ENCODE peak calls at places on chromosomes 3 and 15, in six cellular contexts. One of them, this sample, is unnamed.

GRCh38 chr3:33096103-33096868 is 660 bp downstream of the GLB1 start:
- DNase-seq in AG08396: peak; percentile 63
- DNase-seq in thoracic aorta: no peak
- DNase-seq in activated CD8-positive, alpha-beta T cell treated with anti-CD3 and anti-CD28 coated beads, Interleukin-2, amount 10 ng/mL, durations not matched to agents 7 days and 5 days: peak; percentile 59
- DNase-seq in astrocyte of the cerebellum: no peak
- DNase-seq in esophagus squamous epithelium: no peak
- DNase-seq in this sample: peak; percentile 33

GRCh38 chr3:65685621-65686020 is 353.1 kb downstream of the MAGI1 start:
- DNase-seq in AG08396: no peak
- DNase-seq in thoracic aorta: no peak
- DNase-seq in activated CD8-positive, alpha-beta T cell treated with anti-CD3 and anti-CD28 coated beads, Interleukin-2, amount 10 ng/mL, durations not matched to agents 7 days and 5 days: no peak
- DNase-seq in astrocyte of the cerebellum: no peak
- DNase-seq in esophagus squamous epithelium: no peak
- DNase-seq in this sample: no peak

GRCh38 chr3:149473314-149473990 is 1.0 kb upstream of the TM4SF4 start:
- DNase-seq in AG08396: peak; percentile 52
- DNase-seq in thoracic aorta: peak; percentile 33
- DNase-seq in activated CD8-positive, alpha-beta T cell treated with anti-CD3 and anti-CD28 coated beads, Interleukin-2, amount 10 ng/mL, durations not matched to agents 7 days and 5 days: no peak
- DNase-seq in astrocyte of the cerebellum: peak; percentile 43
- DNase-seq in esophagus squamous epithelium: peak; percentile 7
- DNase-seq in this sample: no peak

GRCh38 chr3:141352262-141352984 is 15.9 kb upstream of the ZBTB38 start:
- DNase-seq in AG08396: no peak
- DNase-seq in thoracic aorta: no peak
- DNase-seq in activated CD8-positive, alpha-beta T cell treated with anti-CD3 and anti-CD28 coated beads, Interleukin-2, amount 10 ng/mL, durations not matched to agents 7 days and 5 days: no peak
- DNase-seq in astrocyte of the cerebellum: no peak
- DNase-seq in esophagus squamous epithelium: no peak
- DNase-seq in this sample: no peak

GRCh38 chr3:792651-793050 is 300.2 kb upstream of the CNTN6 start:
- DNase-seq in AG08396: no peak
- DNase-seq in thoracic aorta: no peak
- DNase-seq in activated CD8-positive, alpha-beta T cell treated with anti-CD3 and anti-CD28 coated beads, Interleukin-2, amount 10 ng/mL, durations not matched to agents 7 days and 5 days: no peak
- DNase-seq in astrocyte of the cerebellum: no peak
- DNase-seq in esophagus squamous epithelium: no peak
- DNase-seq in this sample: no peak

GRCh38 chr3:81931852-81932251 is 170.4 kb upstream of the GBE1 start:
- DNase-seq in AG08396: no peak
- DNase-seq in thoracic aorta: no peak
- DNase-seq in activated CD8-positive, alpha-beta T cell treated with anti-CD3 and anti-CD28 coated beads, Interleukin-2, amount 10 ng/mL, durations not matched to agents 7 days and 5 days: no peak
- DNase-seq in astrocyte of the cerebellum: no peak
- DNase-seq in esophagus squamous epithelium: no peak
- DNase-seq in this sample: no peak

GRCh38 chr3:49378249-49378899 is 20.2 kb upstream of the GPX1 start:
- DNase-seq in AG08396: no peak
- DNase-seq in thoracic aorta: no peak
- DNase-seq in activated CD8-positive, alpha-beta T cell treated with anti-CD3 and anti-CD28 coated beads, Interleukin-2, amount 10 ng/mL, durations not matched to agents 7 days and 5 days: no peak
- DNase-seq in astrocyte of the cerebellum: peak; percentile 65
- DNase-seq in esophagus squamous epithelium: no peak
- DNase-seq in this sample: no peak

GRCh38 chr3:10008588-10009344 is 17.5 kb upstream of the FANCD2 start:
- DNase-seq in AG08396: peak; percentile 87
- DNase-seq in thoracic aorta: peak; percentile 67
- DNase-seq in activated CD8-positive, alpha-beta T cell treated with anti-CD3 and anti-CD28 coated beads, Interleukin-2, amount 10 ng/mL, durations not matched to agents 7 days and 5 days: peak; percentile 84
- DNase-seq in astrocyte of the cerebellum: no peak
- DNase-seq in esophagus squamous epithelium: no peak
- DNase-seq in this sample: peak; percentile 56

GRCh38 chr15:69253156-69253555 is 45.6 kb upstream of the PAQR5 start:
- DNase-seq in AG08396: peak; percentile 45
- DNase-seq in thoracic aorta: no peak
- DNase-seq in activated CD8-positive, alpha-beta T cell treated with anti-CD3 and anti-CD28 coated beads, Interleukin-2, amount 10 ng/mL, durations not matched to agents 7 days and 5 days: no peak
- DNase-seq in astrocyte of the cerebellum: peak; percentile 73
- DNase-seq in esophagus squamous epithelium: no peak
- DNase-seq in this sample: no peak

GRCh38 chr15:67998599-67999122 is 55.5 kb upstream of the PIAS1 start:
- DNase-seq in AG08396: no peak
- DNase-seq in thoracic aorta: no peak
- DNase-seq in activated CD8-positive, alpha-beta T cell treated with anti-CD3 and anti-CD28 coated beads, Interleukin-2, amount 10 ng/mL, durations not matched to agents 7 days and 5 days: no peak
- DNase-seq in astrocyte of the cerebellum: no peak
- DNase-seq in esophagus squamous epithelium: no peak
- DNase-seq in this sample: no peak

GRCh38 chr15:46304320-46304719 is 669.5 kb downstream of the SQOR start:
- DNase-seq in AG08396: no peak
- DNase-seq in thoracic aorta: no peak
- DNase-seq in activated CD8-positive, alpha-beta T cell treated with anti-CD3 and anti-CD28 coated beads, Interleukin-2, amount 10 ng/mL, durations not matched to agents 7 days and 5 days: peak; percentile 24
- DNase-seq in astrocyte of the cerebellum: no peak
- DNase-seq in esophagus squamous epithelium: no peak
- DNase-seq in this sample: no peak

GRCh38 chr3:33218446-33219174 is at the start of gene SUSD5:
- DNase-seq in AG08396: peak; percentile 61
- DNase-seq in thoracic aorta: no peak
- DNase-seq in activated CD8-positive, alpha-beta T cell treated with anti-CD3 and anti-CD28 coated beads, Interleukin-2, amount 10 ng/mL, durations not matched to agents 7 days and 5 days: no peak
- DNase-seq in astrocyte of the cerebellum: no peak
- DNase-seq in esophagus squamous epithelium: no peak
- DNase-seq in this sample: peak; percentile 18

GRCh38 chr3:123632161-123632655 is 47.4 kb upstream of the HACD2 start:
- DNase-seq in AG08396: peak; percentile 33
- DNase-seq in thoracic aorta: no peak
- DNase-seq in activated CD8-positive, alpha-beta T cell treated with anti-CD3 and anti-CD28 coated beads, Interleukin-2, amount 10 ng/mL, durations not matched to agents 7 days and 5 days: no peak
- DNase-seq in astrocyte of the cerebellum: peak; percentile 33
- DNase-seq in esophagus squamous epithelium: no peak
- DNase-seq in this sample: no peak

This sample was measured in GM12891.